ENCODE peak calls at places on chromosomes 16 and 17, in seven cellular contexts. H is activated CD8-positive, alpha-beta memory T cell treated with anti-CD3 and anti-CD28 coated beads, Interleukin-2, amount 50 U/mL, for 48 hours; S is T-helper 17 cell; E is neuronal stem cell; A is GM12865; V is astrocyte of the spinal cord; X is stimulated activated CD4-positive, alpha-beta T cell treated with anti-CD3 and anti-CD28 coated beads, TNF-alpha, amount 100 ng/mL, for 1 hour. N is an unnamed sample.

GRCh38 chr16:83738926-83739503 is 68.8 kb upstream of the HSBP1 start:
- DNase-seq in E (no peak), S (no peak), V (peak; percentile 26), H (no peak), A (no peak), X (no peak), N (no peak)

GRCh38 chr17:76329664-76330063 is 21.6 kb upstream of the QRICH2 start:
- DNase-seq in H (no peak), E (no peak), A (no peak), S (no peak), V (no peak), X (no peak), N (no peak)

GRCh38 chr17:1985686-1986085 is 39.4 kb downstream of the RTN4RL1 start:
- DNase-seq in X (no peak), V (no peak), A (no peak), E (no peak), S (no peak), H (no peak), N (no peak)

GRCh38 chr17:5241861-5242671 is 7.4 kb upstream of the SCIMP start:
- DNase-seq in V (no peak), A (peak; percentile 84), H (no peak), S (no peak), X (no peak), E (no peak), N (no peak)

GRCh38 chr17:58960068-58960467 is 146.6 kb downstream of the TRIM37 start:
- DNase-seq in S (no peak), H (no peak), V (peak; percentile 78), X (no peak), E (no peak), A (peak; percentile 61), N (no peak)

GRCh38 chr16:68539704-68540370 is 746 bp downstream of the ZFP90 start:
- DNase-seq in E (no peak), X (no peak), V (peak; percentile 5), H (no peak), S (no peak), A (peak; percentile 39), N (no peak)

GRCh38 chr16:28133666-28134065 is 70.2 kb upstream of the GSG1L start:
- DNase-seq in A (no peak), X (no peak), V (no peak), H (no peak), E (no peak), S (no peak), N (no peak)

GRCh38 chr16:89315791-89316581 is 98.5 kb downstream of the ZNF778 start:
- DNase-seq in X (peak; percentile 49), S (peak; percentile 55), V (peak; percentile 89), A (peak; percentile 79), E (no peak), H (peak; percentile 78), N (peak; percentile 80)

GRCh38 chr17:55285340-55286301 is 20.9 kb downstream of the HLF start:
- DNase-seq in A (no peak), X (no peak), V (peak; percentile 81), S (no peak), E (no peak), H (no peak), N (no peak)

GRCh38 chr17:29710891-29711418 is 88.2 kb upstream of the CORO6 start:
- DNase-seq in A (peak; percentile 26), H (no peak), X (no peak), S (no peak), E (no peak), V (no peak), N (no peak)

N was measured in NK-92 treated with Interleukin-12 subunit alpha and Interleukin-12 subunit beta, amount 100 ng/mL, for 24 hours.